ENCODE peak calls at places on chromosomes 1 and 21, in four cellular contexts. U, H, R and Z are unnamed samples.

GRCh38 chr1:115283681-115284146 is 54.3 kb downstream of the NGF start:
- DNase-seq in U (no peak), H (no peak), R (no peak), Z (no peak)

GRCh38 chr21:37118187-37118826 is 45.3 kb downstream of the TTC3 start:
- DNase-seq in R (no peak), H (no peak), U (no peak), Z (no peak)

GRCh38 chr1:167544447-167544846 is 9.1 kb downstream of the CREG1 start:
- DNase-seq in H (no peak), U (no peak), R (peak), Z (no peak)

GRCh38 chr1:227961651-227962050 is 13.9 kb upstream of the WNT9A start:
- DNase-seq in R (no peak), H (no peak), U (no peak), Z (no peak)

GRCh38 chr1:212520299-212520698 is 87.6 kb downstream of the NENF start:
- DNase-seq in U (no peak), R (no peak), H (no peak), Z (no peak)

GRCh38 chr1:30697977-30698376 is 25.4 kb downstream of the MATN1 start:
- DNase-seq in H (peak), R (no peak), U (no peak), Z (no peak)

GRCh38 chr1:8394456-8395321 is 76.8 kb downstream of the SLC45A1 start:
- DNase-seq in H (no peak), U (no peak), R (peak), Z (no peak)

GRCh38 chr1:228313536-228314277 is 92.9 kb downstream of the TRIM11 start:
- DNase-seq in R (no peak), U (peak), H (no peak), Z (no peak)

GRCh38 chr1:96538001-96538649 is 183.5 kb upstream of the PTBP2 start:
- DNase-seq in U (no peak), H (peak), R (peak), Z (peak)

GRCh38 chr1:17630048-17630830 is 90.7 kb downstream of the ARHGEF10L start:
- DNase-seq in H (peak), U (peak), R (no peak), Z (no peak)

GRCh38 chr1:205191127-205191577 is 20.4 kb downstream of the DSTYK start:
- DNase-seq in R (no peak), H (no peak), U (no peak), Z (no peak)

GRCh38 chr1:119370748-119371147 is 2.2 kb downstream of the HAO2 start:
- DNase-seq in U (no peak), H (no peak), R (no peak), Z (no peak)